ENCODE peak calls at places on chromosome 4, in six cellular contexts. Z is nucleus accumbens; H is stimulated activated naive CD8-positive, alpha-beta T cell treated with anti-CD3 and anti-CD28 coated beads, Interleukin-15, Interleukin-2, amounts not matched to agents 100 U/mL and 50 U/mL, for 24 hours; L is hippocampal formation; U is GM12892; O is HCT116. S is an unnamed sample.

GRCh38 chr4:55255171-55255570 is 90.9 kb upstream of the SRD5A3 start:
- DNase-seq in Z (no peak), H (no peak), L (no peak), U (no peak), O (no peak), S (no peak)

GRCh38 chr4:138522366-138522765 is 280.2 kb upstream of the SLC7A11 start:
- DNase-seq in Z (no peak), H (no peak), L (no peak), U (no peak), O (peak), S (no peak)

GRCh38 chr4:34731045-34731444 is 1513.3 kb downstream of the ARAP2 start:
- DNase-seq in Z (no peak), H (no peak), L (no peak), U (no peak), O (no peak), S (no peak)

GRCh38 chr4:177356921-177357320 is 47.2 kb downstream of the NEIL3 start:
- DNase-seq in Z (no peak), H (no peak), L (no peak), U (no peak), O (no peak), S (no peak)

GRCh38 chr4:5770051-5770450 is 59.0 kb downstream of the EVC start:
- DNase-seq in Z (no peak), H (no peak), L (no peak), U (no peak), O (no peak), S (no peak)

GRCh38 chr4:124710253-124710849 is 2.2 kb downstream of the ANKRD50 start:
- DNase-seq in Z (no peak), H (no peak), L (no peak), U (no peak), O (no peak), S (no peak)

GRCh38 chr4:188942606-188943005 is 803.4 kb downstream of the TRIML1 start:
- DNase-seq in Z (no peak), H (no peak), L (no peak), U (no peak), O (no peak), S (no peak)

GRCh38 chr4:13700196-13701140 is 72.9 kb upstream of the BOD1L1 start:
- DNase-seq in Z (no peak), H (no peak), L (no peak), U (no peak), O (no peak), S (no peak)

GRCh38 chr4:83255584-83255983 is 29.0 kb downstream of the COQ2 start:
- DNase-seq in Z (no peak), H (no peak), L (no peak), U (no peak), O (peak), S (no peak)

GRCh38 chr4:166827167-166827566 is 407.1 kb downstream of the SPOCK3 start:
- DNase-seq in Z (no peak), H (no peak), L (no peak), U (no peak), O (no peak), S (no peak)

GRCh38 chr4:137226900-137227299 is 305.4 kb downstream of the PCDH18 start:
- DNase-seq in Z (no peak), H (no peak), L (no peak), U (no peak), O (peak), S (no peak)

GRCh38 chr4:92529510-92529909 is 225.7 kb downstream of the GRID2 start:
- DNase-seq in Z (no peak), H (no peak), L (no peak), U (no peak), O (no peak), S (no peak)

GRCh38 chr4:8345053-8345945 is 75.7 kb downstream of the HTRA3 start:
- DNase-seq in Z (no peak), H (no peak), L (no peak), U (no peak), O (no peak), S (no peak)

S was measured in keratinocyte.